ENCODE peak calls at places on chromosomes 12 and 14, in four cellular contexts. I is HepG2, U is GM12878, Q is H1. S is an unnamed sample.

GRCh38 chr14:93789366-93790130 is 1.3 kb upstream of the PRIMA1 start:
- DNase-seq in I (no peak), U (no peak), Q (no peak), S (no peak)

GRCh38 chr14:79764288-79764687 is 447.0 kb downstream of the DIO2 start:
- DNase-seq in I (peak), U (no peak), Q (no peak), S (no peak)

GRCh38 chr14:58301416-58301815 is 3.1 kb downstream of the ARID4A start:
- DNase-seq in I (no peak), U (no peak), Q (no peak), S (no peak)

GRCh38 chr12:30026621-30027234 is 243.0 kb upstream of the TMTC1 start:
- DNase-seq in I (no peak), U (no peak), Q (no peak), S (no peak)

GRCh38 chr12:117210266-117210918 is 20.1 kb upstream of the FBXO21 start:
- DNase-seq in I (no peak), U (no peak), Q (no peak), S (no peak)

GRCh38 chr12:104374071-104374470 is 70.5 kb downstream of the EID3 start:
- DNase-seq in I (no peak), U (no peak), Q (no peak), S (no peak)

GRCh38 chr12:89750821-89751227 is 42.2 kb upstream of the ATP2B1 start:
- DNase-seq in I (no peak), U (no peak), Q (no peak), S (no peak)

GRCh38 chr14:96961895-96962294 is 164.7 kb downstream of the VRK1 start:
- DNase-seq in I (no peak), U (no peak), Q (no peak), S (no peak)

GRCh38 chr12:13165578-13166120 is 30.9 kb upstream of the EMP1 start:
- DNase-seq in I (no peak), U (no peak), Q (no peak), S (no peak)

GRCh38 chr12:47222592-47222959 is 142.8 kb upstream of the AMIGO2 start:
- DNase-seq in I (no peak), U (no peak), Q (peak), S (peak)

GRCh38 chr14:95125951-95126350 is 31.4 kb downstream of the DICER1 start:
- DNase-seq in I (no peak), U (no peak), Q (no peak), S (no peak)

GRCh38 chr12:32918890-32919791 is 22.6 kb upstream of the PKP2 start:
- DNase-seq in I (peak), U (no peak), Q (no peak), S (peak)

GRCh38 chr14:64671591-64671990 is 32.6 kb upstream of the PLEKHG3 start:
- DNase-seq in I (peak), U (no peak), Q (no peak), S (peak)
- TF ChIP-seq SUZ12 in I (no peak), U (no peak), Q (no peak), S (no peak)

GRCh38 chr12:133201888-133202287 is 20.6 kb downstream of the ZNF268 start:
- DNase-seq in I (no peak), U (no peak), Q (no peak), S (no peak)

GRCh38 chr12:133206390-133206789 is 25.1 kb downstream of the ZNF268 start:
- DNase-seq in I (no peak), U (no peak), Q (no peak), S (no peak)

GRCh38 chr12:133204264-133204603 is 22.9 kb downstream of the ZNF268 start:
- DNase-seq in I (no peak), U (no peak), Q (no peak), S (no peak)

GRCh38 chr12:133203344-133204263 is 22.3 kb downstream of the ZNF268 start:
- DNase-seq in I (no peak), U (no peak), Q (no peak), S (no peak)

GRCh38 chr12:133202493-133203343 is 21.4 kb downstream of the ZNF268 start:
- DNase-seq in I (no peak), U (no peak), Q (no peak), S (no peak)
- H3K4me3 ChIP-seq in I (no peak), U (no peak), Q (no peak), S (no peak)

GRCh38 chr12:107681455-107681835 is 4.2 kb upstream of the PWP1 start:
- DNase-seq in I (no peak), U (no peak), Q (no peak), S (no peak)

GRCh38 chr12:107681836-107682820 is 3.5 kb upstream of the PWP1 start:
- DNase-seq in I (peak), U (no peak), Q (no peak), S (no peak)

GRCh38 chr12:107684990-107685359 is 624 bp upstream of the PWP1 start:
- DNase-seq in I (peak), U (no peak), Q (no peak), S (peak)

GRCh38 chr12:107685360-107686248 is at the start of gene PWP1:
- DNase-seq in I (peak), U (peak), Q (peak), S (peak)

GRCh38 chr12:107684029-107684790 is 1.4 kb upstream of the PWP1 start:
- DNase-seq in I (no peak), U (no peak), Q (no peak), S (no peak)
- TF ChIP-seq YY1 in I (no peak), U (no peak), Q (no peak), S (no peak)

GRCh38 chr14:102899516-102899900 is 23.0 kb upstream of the AMN start:
- DNase-seq in I (no peak), U (no peak), Q (no peak), S (no peak)

GRCh38 chr14:102902086-102902485 is 20.4 kb upstream of the AMN start:
- DNase-seq in I (no peak), U (no peak), Q (no peak), S (no peak)

GRCh38 chr14:102902523-102903247 is 19.8 kb upstream of the AMN start:
- DNase-seq in I (no peak), U (no peak), Q (no peak), S (no peak)

GRCh38 chr14:102901633-102902032 is 20.8 kb upstream of the AMN start:
- DNase-seq in I (no peak), U (peak), Q (no peak), S (no peak)

DNA sequence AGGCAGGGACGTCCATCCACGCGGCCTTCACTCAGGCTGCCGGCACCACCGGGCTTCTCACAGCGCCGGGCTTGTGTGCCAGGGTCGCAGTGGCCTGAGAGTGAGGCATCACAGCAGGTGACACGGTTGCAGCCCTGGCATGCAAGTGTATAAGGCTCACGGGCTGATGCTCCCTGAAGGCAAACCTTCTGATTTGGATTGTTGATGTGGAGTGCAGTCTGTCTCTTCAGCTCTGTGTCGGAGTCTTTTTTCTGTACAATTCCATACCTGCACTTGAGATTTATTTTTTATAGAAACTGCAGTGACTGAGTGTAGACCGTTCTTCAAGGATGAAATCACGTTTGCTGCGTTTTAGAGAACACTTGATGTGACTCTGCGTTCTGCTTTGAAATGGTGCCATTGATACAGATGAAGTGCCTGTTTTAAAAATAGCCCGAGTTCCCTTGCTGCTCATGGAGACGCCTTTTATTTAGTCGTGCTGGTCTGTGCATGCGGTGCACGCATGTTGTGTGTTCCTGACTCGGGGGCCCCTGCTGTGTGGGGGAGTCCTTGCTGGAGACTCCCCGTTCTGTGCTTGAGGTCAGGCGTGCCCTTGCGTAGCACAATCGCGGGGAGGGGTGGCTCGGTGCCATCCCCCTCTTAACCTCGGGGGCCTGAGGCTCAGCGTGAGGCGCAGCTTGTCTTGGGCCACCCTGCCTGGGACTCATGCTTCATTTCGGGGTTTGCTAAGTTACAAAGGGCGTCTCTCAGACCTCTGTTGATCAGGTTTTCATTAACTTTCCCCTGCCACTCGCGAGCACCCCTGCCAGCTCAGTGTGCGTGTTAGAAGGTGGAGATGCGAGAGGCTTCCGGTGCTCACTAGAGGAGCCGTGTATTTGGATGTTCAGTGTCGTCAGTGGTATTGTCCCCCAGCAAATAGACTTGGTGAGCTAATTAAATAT is 21.6 kb upstream of the AMN start:
- DNase-seq in I (no peak), U (no peak), Q (no peak), S (no peak)
- TF ChIP-seq SUZ12 in I (no peak), U (no peak), Q (no peak), S (no peak)

GRCh38 chr12:6443361-6443983 is 1.3 kb upstream of the CD27 start:
- DNase-seq in I (no peak), U (no peak), Q (no peak), S (no peak)
- H3K4me3 ChIP-seq in I (no peak), U (peak), Q (no peak), S (no peak)

DNA sequence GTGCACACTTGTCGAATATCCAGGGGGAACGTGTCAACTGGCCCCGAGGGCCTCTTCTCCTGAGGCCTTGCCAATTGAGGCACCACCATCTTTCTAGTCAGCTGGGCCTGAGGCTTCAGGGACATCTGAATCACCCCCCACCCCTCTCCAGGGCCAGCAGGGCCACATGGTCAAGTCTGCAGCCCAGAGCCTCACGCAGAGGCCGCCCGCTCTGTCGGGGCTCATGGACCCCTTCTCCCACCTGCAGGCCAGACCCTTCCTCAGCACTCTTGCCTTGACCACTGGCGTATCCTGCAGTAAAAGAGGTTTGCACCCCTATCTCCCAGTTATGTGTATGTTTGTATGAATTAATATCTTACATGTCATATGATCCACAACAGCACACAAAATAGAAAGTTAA is 182.3 kb downstream of the CALM1 start:
- DNase-seq in I (no peak), U (no peak), Q (no peak), S (no peak)
- TF ChIP-seq YY1 in I (no peak), U (no peak), Q (no peak), S (no peak)

DNA sequence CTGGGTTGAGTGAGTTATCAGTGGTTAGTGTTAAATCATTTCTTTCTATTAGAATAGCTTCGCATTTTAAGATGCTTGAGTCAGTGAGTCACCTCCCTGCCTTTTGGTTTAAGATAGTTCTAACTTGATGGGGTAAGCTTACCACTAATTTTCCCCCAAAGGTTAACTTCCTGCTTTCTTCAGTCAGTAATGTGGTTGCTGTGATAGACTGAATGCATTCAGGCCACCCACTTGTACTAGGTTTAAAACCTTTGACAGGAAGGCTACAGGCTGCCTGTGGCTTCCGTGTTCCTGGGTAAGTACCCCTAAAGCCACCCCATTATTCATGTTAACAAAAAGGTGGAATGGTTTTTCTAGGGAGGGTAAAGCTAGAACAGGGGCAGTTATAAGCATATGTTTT is 25.3 kb downstream of the CLEC2A start:
- DNase-seq in I (no peak), U (no peak), Q (no peak), S (no peak)
- TF ChIP-seq SUZ12 in I (no peak), U (no peak), Q (no peak), S (no peak)

S was measured in NT2/D1.